ENCODE peak calls at places on chromosomes 12 and 14, in four cellular contexts. One of them, this sample, is unnamed.

GRCh38 chr12:81221681-81222080 is 143.8 kb downstream of the ACSS3 start:
- DNase-seq in suprapubic skin: no peak
- DNase-seq in AG04449: no peak
- DNase-seq in sigmoid colon: no peak
- DNase-seq in this sample: no peak

GRCh38 chr12:31620311-31620710 is 29.4 kb upstream of the DENND5B start:
- DNase-seq in suprapubic skin: no peak
- DNase-seq in AG04449: no peak
- DNase-seq in sigmoid colon: no peak
- DNase-seq in this sample: no peak

GRCh38 chr14:81221579-81222102 is 882 bp upstream of the GTF2A1 start:
- DNase-seq in suprapubic skin: no peak
- DNase-seq in AG04449: no peak
- DNase-seq in sigmoid colon: peak; percentile 59
- DNase-seq in this sample: no peak

GRCh38 chr12:111393700-111394275 is 11.9 kb upstream of the SH2B3 start:
- DNase-seq in suprapubic skin: no peak
- DNase-seq in AG04449: no peak
- DNase-seq in sigmoid colon: peak; percentile 83
- DNase-seq in this sample: no peak

GRCh38 chr12:52175411-52176350 is 16.1 kb downstream of the KRT80 start:
- DNase-seq in suprapubic skin: no peak
- DNase-seq in AG04449: no peak
- DNase-seq in sigmoid colon: no peak
- DNase-seq in this sample: peak; percentile 20

GRCh38 chr12:119667577-119668314 is at the start of gene PRKAB1:
- DNase-seq in suprapubic skin: peak; percentile 97
- DNase-seq in AG04449: peak; percentile 73
- DNase-seq in sigmoid colon: peak; percentile 98
- DNase-seq in this sample: peak; percentile 95

GRCh38 chr14:60753264-60754126 is 18.9 kb downstream of the MNAT1 start:
- DNase-seq in suprapubic skin: no peak
- DNase-seq in AG04449: no peak
- DNase-seq in sigmoid colon: no peak
- DNase-seq in this sample: no peak

GRCh38 chr12:32032205-32032810 is 73.1 kb downstream of the RESF1 start:
- DNase-seq in suprapubic skin: no peak
- DNase-seq in AG04449: no peak
- DNase-seq in sigmoid colon: no peak
- DNase-seq in this sample: no peak

GRCh38 chr14:98350213-98350612 is 921.8 kb downstream of the BCL11B start:
- DNase-seq in suprapubic skin: no peak
- DNase-seq in AG04449: no peak
- DNase-seq in sigmoid colon: no peak
- DNase-seq in this sample: no peak

GRCh38 chr14:101072070-101072469 is 168.5 kb upstream of the RTL1 start:
- DNase-seq in suprapubic skin: no peak
- DNase-seq in AG04449: no peak
- DNase-seq in sigmoid colon: peak; percentile 24
- DNase-seq in this sample: no peak

GRCh38 chr14:101073598-101073965 is 170.1 kb upstream of the RTL1 start:
- DNase-seq in suprapubic skin: peak; percentile 31
- DNase-seq in AG04449: no peak
- DNase-seq in sigmoid colon: no peak
- DNase-seq in this sample: no peak

GRCh38 chr14:101074124-101075024 is 170.9 kb upstream of the RTL1 start:
- DNase-seq in suprapubic skin: peak; percentile 37
- DNase-seq in AG04449: no peak
- DNase-seq in sigmoid colon: no peak
- DNase-seq in this sample: no peak

GRCh38 chr14:101072531-101072930 is 169.0 kb upstream of the RTL1 start:
- DNase-seq in suprapubic skin: peak; percentile 41
- DNase-seq in AG04449: no peak
- DNase-seq in sigmoid colon: no peak
- DNase-seq in this sample: peak; percentile 28

DNA sequence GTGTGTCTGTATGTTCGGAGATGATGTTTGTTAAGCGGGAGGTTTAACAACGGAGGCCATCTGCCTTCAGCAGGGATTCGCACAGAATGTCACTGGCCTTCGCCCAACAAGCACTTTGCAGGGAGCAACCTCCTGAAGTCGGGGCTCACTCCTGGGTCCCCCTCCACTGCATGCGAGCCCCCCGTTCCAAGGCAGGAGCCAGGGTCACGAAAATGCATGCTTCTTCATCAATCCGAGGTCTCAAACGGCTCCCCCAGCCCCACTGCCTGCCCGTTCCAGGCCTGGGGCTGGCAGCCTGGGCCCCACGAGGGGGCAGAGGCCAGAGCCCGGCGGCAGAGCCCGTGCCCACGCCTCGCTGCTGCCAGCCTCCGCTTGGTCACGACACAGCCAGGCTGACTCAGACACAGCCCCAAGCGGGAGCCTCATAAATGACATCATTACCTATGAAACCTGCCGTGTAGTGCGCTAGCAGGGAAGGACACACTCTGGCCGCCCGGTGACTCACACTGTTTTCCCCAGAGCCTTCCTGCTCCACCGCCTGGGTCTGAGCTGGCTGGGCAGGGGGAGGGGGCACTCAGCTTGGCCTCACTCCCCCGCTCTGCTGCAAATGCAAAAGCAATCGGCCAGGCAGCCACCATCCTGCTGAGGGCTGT is 169.5 kb upstream of the RTL1 start:
- DNase-seq in suprapubic skin: peak; percentile 47
- DNase-seq in AG04449: peak; percentile 87
- DNase-seq in sigmoid colon: peak; percentile 72
- DNase-seq in this sample: peak; percentile 71
- TF ChIP-seq CTCF in suprapubic skin: no peak
- TF ChIP-seq CTCF in AG04449: peak; percentile 14
- TF ChIP-seq CTCF in sigmoid colon: no peak
- TF ChIP-seq CTCF in this sample: no peak

GRCh38 chr14:93941293-93941910 is 14.3 kb downstream of the FAM181A start:
- DNase-seq in suprapubic skin: no peak
- DNase-seq in AG04449: no peak
- DNase-seq in sigmoid colon: no peak
- DNase-seq in this sample: no peak

GRCh38 chr14:93938766-93939303 is 11.7 kb downstream of the FAM181A start:
- DNase-seq in suprapubic skin: no peak
- DNase-seq in AG04449: no peak
- DNase-seq in sigmoid colon: no peak
- DNase-seq in this sample: no peak

GRCh38 chr14:93937519-93937918 is 10.4 kb downstream of the FAM181A start:
- DNase-seq in suprapubic skin: no peak
- DNase-seq in AG04449: no peak
- DNase-seq in sigmoid colon: no peak
- DNase-seq in this sample: no peak

GRCh38 chr14:93940437-93940836 is 13.3 kb downstream of the FAM181A start:
- DNase-seq in suprapubic skin: no peak
- DNase-seq in AG04449: no peak
- DNase-seq in sigmoid colon: no peak
- DNase-seq in this sample: no peak

DNA sequence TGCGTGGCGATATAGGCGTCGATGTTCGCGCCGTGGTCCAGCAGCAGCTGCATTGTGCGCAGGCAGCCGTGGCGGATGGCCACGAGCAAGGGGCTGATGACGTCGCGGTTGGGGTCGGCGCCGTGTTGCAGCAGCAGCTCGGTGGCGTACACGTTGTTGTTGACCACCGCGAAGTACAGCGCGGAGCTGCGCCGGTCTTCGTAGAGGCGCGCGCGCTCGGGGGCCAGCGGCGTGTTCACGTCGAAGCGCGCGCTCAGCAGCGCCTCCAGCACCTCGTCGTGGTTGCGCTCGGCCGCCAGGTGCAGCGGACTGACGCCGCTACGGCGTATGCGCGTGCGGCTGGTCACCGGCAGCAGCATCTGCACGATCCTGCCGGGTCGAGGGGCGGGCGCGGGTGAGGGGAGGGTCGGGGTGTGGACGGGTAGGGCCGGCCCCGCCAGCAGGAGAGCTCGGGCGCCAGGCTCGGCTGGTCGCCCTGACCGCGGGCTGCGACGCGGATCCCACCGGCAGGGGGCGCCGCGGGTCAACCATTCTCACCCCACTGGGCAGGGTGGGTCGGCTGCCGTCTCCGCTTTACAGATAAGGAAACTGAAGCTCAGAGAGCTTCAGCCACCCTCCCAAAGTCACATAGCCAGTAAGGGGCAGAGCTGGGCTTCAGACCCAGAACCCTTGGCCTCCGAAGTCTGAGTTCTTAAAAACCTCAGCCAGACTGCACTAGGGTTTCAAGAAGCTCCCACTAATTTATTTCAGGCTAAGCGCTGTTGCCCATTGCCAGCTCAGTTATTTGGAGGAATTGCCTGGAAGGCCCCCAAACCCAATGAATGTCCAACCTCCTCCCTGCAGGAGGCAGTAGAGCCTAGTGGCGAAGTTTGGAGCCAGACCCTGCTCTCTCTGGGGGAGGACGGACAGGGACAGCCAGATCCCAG is 12.4 kb downstream of the FAM181A start:
- DNase-seq in suprapubic skin: peak; percentile 78
- DNase-seq in AG04449: no peak
- DNase-seq in sigmoid colon: peak; percentile 91
- DNase-seq in this sample: peak; percentile 95
- TF ChIP-seq CTCF in suprapubic skin: peak; percentile 52
- TF ChIP-seq CTCF in AG04449: peak; percentile 85
- TF ChIP-seq CTCF in sigmoid colon: peak; percentile 40
- TF ChIP-seq CTCF in this sample: peak; percentile 83

GRCh38 chr14:24300326-24300980 is 803 bp downstream of the NOP9 start:
- DNase-seq in suprapubic skin: no peak
- DNase-seq in AG04449: no peak
- DNase-seq in sigmoid colon: no peak
- DNase-seq in this sample: no peak

GRCh38 chr14:24299255-24300191 is at the start of the genes DHRS1 and NOP9:
- DNase-seq in suprapubic skin: peak; percentile 96
- DNase-seq in AG04449: peak; percentile 24
- DNase-seq in sigmoid colon: peak; percentile 96
- DNase-seq in this sample: peak; percentile 96

GRCh38 chr14:24298892-24299254 is 707 bp downstream of the DHRS1 start:
- DNase-seq in suprapubic skin: no peak
- DNase-seq in AG04449: peak; percentile 31
- DNase-seq in sigmoid colon: no peak
- DNase-seq in this sample: no peak

GRCh38 chr14:24296341-24297157 is 3.0 kb downstream of the DHRS1 start:
- DNase-seq in suprapubic skin: peak; percentile 77
- DNase-seq in AG04449: peak; percentile 79
- DNase-seq in sigmoid colon: peak; percentile 73
- DNase-seq in this sample: peak; percentile 54

GRCh38 chr14:24297190-24297964 is 2.2 kb downstream of the DHRS1 start:
- DNase-seq in suprapubic skin: no peak
- DNase-seq in AG04449: no peak
- DNase-seq in sigmoid colon: no peak
- DNase-seq in this sample: no peak
- TF ChIP-seq CTCF in suprapubic skin: peak; percentile 19
- TF ChIP-seq CTCF in AG04449: peak; percentile 45
- TF ChIP-seq CTCF in sigmoid colon: peak; percentile 30
- TF ChIP-seq CTCF in this sample: peak; percentile 36

DNA sequence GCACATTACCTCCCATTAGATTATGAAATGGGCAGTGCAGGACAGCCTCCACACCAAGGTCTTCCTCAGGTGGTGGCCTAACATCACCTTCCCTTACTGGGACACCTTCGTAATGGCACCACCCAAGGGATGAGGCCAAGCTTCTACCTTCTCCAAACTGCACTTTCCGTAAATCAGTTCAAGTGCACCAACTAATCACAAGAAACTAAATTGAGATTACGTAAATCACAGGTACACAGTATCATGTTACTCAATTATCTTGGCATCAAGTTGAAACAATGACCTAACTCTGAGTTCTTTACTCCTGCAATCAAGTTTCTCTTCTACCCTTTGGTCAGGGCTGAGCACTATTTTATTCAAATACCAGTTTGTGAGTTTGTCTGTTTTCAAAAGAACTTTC is 13.8 kb downstream of the SLC41A2 start:
- DNase-seq in suprapubic skin: no peak
- DNase-seq in AG04449: no peak
- DNase-seq in sigmoid colon: no peak
- DNase-seq in this sample: no peak
- TF ChIP-seq CTCF in suprapubic skin: no peak
- TF ChIP-seq CTCF in AG04449: no peak
- TF ChIP-seq CTCF in sigmoid colon: no peak
- TF ChIP-seq CTCF in this sample: no peak

GRCh38 chr14:99786423-99787051 is 6.7 kb upstream of the EML1 start:
- DNase-seq in suprapubic skin: no peak
- DNase-seq in AG04449: no peak
- DNase-seq in sigmoid colon: no peak
- DNase-seq in this sample: no peak

GRCh38 chr14:99781853-99782610 is 11.2 kb upstream of the EML1 start:
- DNase-seq in suprapubic skin: no peak
- DNase-seq in AG04449: no peak
- DNase-seq in sigmoid colon: no peak
- DNase-seq in this sample: no peak

GRCh38 chr14:99781091-99781490 is 12.1 kb upstream of the EML1 start:
- DNase-seq in suprapubic skin: no peak
- DNase-seq in AG04449: no peak
- DNase-seq in sigmoid colon: no peak
- DNase-seq in this sample: no peak

GRCh38 chr14:99780690-99781089 is 12.5 kb upstream of the EML1 start:
- DNase-seq in suprapubic skin: no peak
- DNase-seq in AG04449: no peak
- DNase-seq in sigmoid colon: no peak
- DNase-seq in this sample: no peak

GRCh38 chr14:99784508-99784907 is 8.7 kb upstream of the EML1 start:
- DNase-seq in suprapubic skin: no peak
- DNase-seq in AG04449: no peak
- DNase-seq in sigmoid colon: no peak
- DNase-seq in this sample: no peak
- TF ChIP-seq CTCF in suprapubic skin: no peak
- TF ChIP-seq CTCF in AG04449: no peak
- TF ChIP-seq CTCF in sigmoid colon: no peak
- TF ChIP-seq CTCF in this sample: no peak

GRCh38 chr14:29990993-29991392 is 63.3 kb upstream of the PRKD1 start:
- DNase-seq in suprapubic skin: no peak
- DNase-seq in AG04449: no peak
- DNase-seq in sigmoid colon: no peak
- DNase-seq in this sample: no peak
- TF ChIP-seq CTCF in suprapubic skin: no peak
- TF ChIP-seq CTCF in AG04449: no peak
- TF ChIP-seq CTCF in sigmoid colon: no peak
- TF ChIP-seq CTCF in this sample: no peak

DNA sequence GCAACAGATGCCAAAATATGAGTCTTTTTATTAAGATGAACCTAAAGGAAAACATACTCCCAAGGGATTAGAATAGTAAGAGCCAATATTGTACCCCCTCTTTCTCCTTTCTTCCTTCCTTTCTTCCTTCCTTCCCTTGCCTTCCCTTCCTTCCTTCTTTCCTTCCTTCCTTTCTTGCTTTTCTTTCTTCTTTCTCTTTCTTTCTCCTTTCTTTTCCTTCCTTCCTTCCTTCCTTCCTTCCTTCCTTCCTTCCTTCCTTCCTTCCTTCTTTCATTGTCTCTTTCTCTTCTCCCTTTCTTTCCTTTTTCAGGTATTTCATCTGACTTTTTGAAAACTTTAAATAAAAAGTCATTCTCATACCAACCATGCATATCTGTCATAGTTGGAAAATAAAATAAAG is 892.5 kb downstream of the LRFN5 start:
- DNase-seq in suprapubic skin: no peak
- DNase-seq in AG04449: no peak
- DNase-seq in sigmoid colon: no peak
- DNase-seq in this sample: no peak
- TF ChIP-seq CTCF in suprapubic skin: no peak
- TF ChIP-seq CTCF in AG04449: no peak
- TF ChIP-seq CTCF in sigmoid colon: no peak
- TF ChIP-seq CTCF in this sample: no peak